ENCODE peak calls at places on chromosomes 13 and 19, in nine cellular contexts. F is ascending aorta, R is mesenchymal stem cell, I is MG63, X is mucosa of descending colon, V is keratinocyte, M is small intestine, H is H1, L is dorsolateral prefrontal cortex. Y is an unnamed sample.

GRCh38 chr19:50696065-50696425 is 23.6 kb downstream of the SHANK1 start:
- DNase-seq in L (no peak), M (no peak), I (no peak), R (no peak), V (no peak), X (no peak), F (no peak), H (no peak), Y (no peak)

GRCh38 chr19:58544591-58545285 is 874 bp downstream of the TRIM28 start:
- DNase-seq in L (peak; percentile 63), R (peak; percentile 56), M (peak; percentile 50), X (no peak), V (no peak), I (no peak), H (no peak), F (no peak), Y (no peak)

GRCh38 chr13:50629497-50629896 is 214.0 kb downstream of the DLEU7 start:
- DNase-seq in I (no peak), V (no peak), X (no peak), R (peak; percentile 67), H (no peak), F (no peak), L (no peak), M (no peak), Y (no peak)

GRCh38 chr19:8610041-8610927 is at the start of gene ADAMTS10:
- DNase-seq in L (no peak), R (no peak), M (no peak), F (peak; percentile 79), V (no peak), H (no peak), I (peak; percentile 86), X (no peak), Y (no peak)

GRCh38 chr13:37475151-37475550 is 123.4 kb downstream of the POSTN start:
- DNase-seq in L (no peak), X (no peak), M (no peak), R (peak; percentile 51), F (no peak), I (no peak), V (no peak), H (no peak), Y (no peak)

GRCh38 chr19:4933528-4933927 is 24.2 kb downstream of the UHRF1 start:
- DNase-seq in L (no peak), R (no peak), F (no peak), X (no peak), H (no peak), V (no peak), M (peak; percentile 84), I (no peak), Y (no peak)

GRCh38 chr19:2394054-2394668 is 33.2 kb downstream of the TIMM13 start:
- DNase-seq in F (no peak), M (peak; percentile 33), I (no peak), H (no peak), X (no peak), L (no peak), R (no peak), V (no peak), Y (no peak)

GRCh38 chr19:21569497-21569870 is 64.1 kb downstream of the ZNF429 start:
- DNase-seq in V (no peak), L (peak; percentile 65), M (no peak), R (no peak), H (no peak), I (no peak), X (peak; percentile 80), F (peak; percentile 65), Y (no peak)

GRCh38 chr19:38387550-38388309 is at the start of gene GGN:
- DNase-seq in X (peak; percentile 92), V (peak; percentile 96), M (peak; percentile 93), F (peak; percentile 95), I (peak; percentile 88), H (peak; percentile 95), R (peak; percentile 98), L (peak; percentile 89), Y (peak; percentile 94)

GRCh38 chr19:38388310-38389100 is at the start of gene SPRED3:
- DNase-seq in L (peak; percentile 71), R (no peak), X (no peak), I (peak; percentile 57), H (no peak), F (no peak), M (no peak), V (no peak), Y (no peak)

GRCh38 chr19:38385804-38386257 is 2.0 kb downstream of the GGN start:
- DNase-seq in I (no peak), X (no peak), L (no peak), M (no peak), R (no peak), V (no peak), H (no peak), F (no peak), Y (no peak)

GRCh38 chr19:38386300-38386967 is 1.4 kb downstream of the GGN start:
- DNase-seq in F (no peak), R (no peak), M (no peak), L (no peak), I (no peak), X (no peak), V (no peak), H (no peak), Y (no peak)

DNA sequence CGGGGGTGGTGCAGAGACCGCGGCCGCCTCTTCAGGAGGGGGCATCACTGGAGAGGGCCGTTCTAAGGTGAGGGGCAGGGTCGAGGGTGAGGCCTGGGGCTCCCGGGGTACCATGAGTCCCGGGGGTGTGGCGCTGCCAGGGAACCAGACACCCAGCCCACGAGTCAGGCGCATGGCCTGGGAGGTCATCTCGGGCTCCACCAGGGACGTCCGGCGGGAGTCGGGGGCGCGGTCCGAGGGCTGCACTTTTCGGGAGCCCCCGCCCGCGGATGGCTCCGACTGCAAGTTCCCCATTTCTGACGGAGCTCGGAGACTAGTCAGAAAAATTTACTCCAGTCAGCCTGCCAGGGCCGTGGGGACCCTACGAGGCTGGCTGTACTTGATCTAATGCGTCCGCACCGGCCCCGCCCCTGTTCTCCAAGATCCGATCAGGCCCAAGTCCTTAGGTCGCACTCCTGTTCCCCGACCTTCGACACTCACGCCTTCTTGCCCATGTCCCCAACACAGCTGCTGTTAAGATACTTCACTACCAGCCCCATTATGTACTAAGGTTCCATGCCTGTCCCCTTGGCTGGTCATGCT is 775 bp downstream of the GGN start:
- DNase-seq in R (no peak), I (no peak), V (no peak), M (peak; percentile 92), X (peak; percentile 54), L (no peak), H (no peak), F (no peak), Y (no peak)
- H3K4me3 ChIP-seq in R (peak overlapping the region; percentile 85), I (peak overlapping the region; percentile 63), V (peak overlapping the region; percentile 66), M (peak overlapping the region; percentile 64), X (no peak overlapping the region), L (peak overlapping the region; percentile 66), H (peak overlapping the region; percentile 95), F (peak overlapping the region; percentile 94), Y (peak overlapping the region; percentile 57)

DNA sequence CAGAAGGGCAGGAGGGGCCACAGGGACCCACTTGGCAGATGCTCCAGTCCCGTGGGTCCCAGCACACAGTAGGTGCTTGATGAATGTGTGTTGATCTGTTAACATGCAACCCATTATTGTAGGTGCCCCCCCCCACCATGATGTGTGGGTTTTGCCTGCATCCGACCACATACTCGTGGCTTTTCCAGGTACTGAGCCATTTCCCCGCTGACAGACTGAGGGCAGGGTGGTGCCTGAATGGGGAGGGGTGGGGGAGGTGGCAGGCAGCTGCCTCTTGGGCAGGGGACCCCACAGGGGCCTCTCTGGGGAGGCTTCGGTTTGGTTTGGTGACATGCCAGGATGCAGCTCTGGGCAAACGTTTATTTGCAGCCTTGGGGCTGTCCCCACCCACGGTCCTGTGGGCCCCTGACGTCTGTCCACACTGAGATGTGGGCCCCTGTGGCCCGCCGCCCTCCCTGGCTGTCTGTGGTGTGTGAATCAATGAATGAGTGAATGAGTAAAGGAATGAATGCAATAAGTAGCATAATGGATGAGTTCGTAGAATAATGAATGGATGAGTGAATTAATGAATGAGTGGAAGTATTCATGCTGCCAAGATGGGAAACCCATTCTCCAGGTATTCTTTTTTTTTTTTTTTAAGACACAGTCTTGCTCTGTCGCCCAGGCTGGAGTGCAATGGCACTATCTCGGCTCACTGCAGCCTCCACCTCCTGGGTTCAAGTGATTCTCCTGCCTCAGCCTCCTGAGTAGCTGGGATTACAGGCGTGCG is 9.0 kb upstream of the JUND start:
- DNase-seq in L (no peak), V (no peak), F (peak; percentile 79), H (no peak), X (peak; percentile 70), I (no peak), R (no peak), M (peak; percentile 58), Y (no peak)
- H3K4me3 ChIP-seq in L (no peak overlapping the region), V (no peak overlapping the region), F (no peak overlapping the region), H (no peak overlapping the region), X (no peak overlapping the region), I (no peak overlapping the region), R (no peak overlapping the region), M (no peak overlapping the region), Y (no peak overlapping the region)

DNA sequence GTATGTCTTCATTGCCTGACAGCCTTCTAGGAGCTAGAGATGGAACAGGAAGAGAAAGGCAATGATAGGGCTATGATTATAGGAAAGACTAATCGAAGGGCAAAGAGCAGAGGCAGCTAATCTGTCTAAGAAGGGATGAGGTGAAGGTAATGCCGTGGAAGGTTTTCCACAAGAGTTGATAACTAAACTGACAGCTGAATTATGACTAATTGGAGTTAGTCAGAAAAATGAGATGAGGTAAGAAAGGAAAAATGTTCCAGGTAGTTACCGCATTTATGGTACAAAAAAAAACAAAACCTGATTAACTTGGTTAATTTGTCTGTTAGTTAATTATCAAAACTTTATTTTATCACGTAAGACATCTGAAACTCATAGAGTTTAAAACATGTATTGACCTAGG is 260.3 kb downstream of the SLITRK6 start:
- DNase-seq in M (no peak), X (no peak), I (no peak), R (no peak), L (no peak), V (peak; percentile 5), F (no peak), H (no peak), Y (no peak)
- H3K4me3 ChIP-seq in M (no peak overlapping the region), X (no peak overlapping the region), I (no peak overlapping the region), R (no peak overlapping the region), L (no peak overlapping the region), V (no peak overlapping the region), F (no peak overlapping the region), H (no peak overlapping the region), Y (no peak overlapping the region)

GRCh38 chr13:36297600-36298338 is at the start of gene CCDC169:
- DNase-seq in H (peak; percentile 83), F (peak; percentile 78), X (peak; percentile 70), R (peak; percentile 79), I (peak; percentile 81), M (peak; percentile 61), V (no peak), L (peak; percentile 84), Y (peak; percentile 80)

GRCh38 chr13:36298535-36299068 is 988 bp upstream of the CCDC169 start:
- DNase-seq in V (no peak), L (no peak), X (no peak), R (peak; percentile 11), I (no peak), M (no peak), F (no peak), H (peak; percentile 64), Y (peak; percentile 61)

GRCh38 chr13:36293497-36293896 is 4.1 kb downstream of the CCDC169 start:
- DNase-seq in I (no peak), F (no peak), M (no peak), R (no peak), H (no peak), X (no peak), V (no peak), L (no peak), Y (no peak)

GRCh38 chr13:36294061-36294460 is 3.6 kb downstream of the CCDC169 start:
- DNase-seq in F (no peak), H (no peak), X (no peak), R (no peak), I (no peak), L (no peak), M (no peak), V (no peak), Y (no peak)

DNA sequence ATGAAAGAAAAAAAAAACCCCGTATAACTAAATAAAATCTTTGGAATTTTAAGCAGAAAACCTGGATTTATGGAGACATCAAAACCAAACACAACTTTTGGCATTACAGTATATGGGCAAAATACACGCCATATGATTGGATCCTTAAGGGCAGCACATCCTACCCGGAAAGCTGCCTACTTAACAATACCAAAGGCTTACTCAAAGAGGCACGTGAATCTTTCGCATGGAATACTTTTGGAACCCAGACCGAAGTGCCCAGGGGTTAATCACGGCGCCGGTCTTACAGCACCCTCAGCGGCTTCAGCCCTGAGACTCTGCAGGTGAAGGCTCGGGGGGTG is 385 bp downstream of the CCDC169 start:
- DNase-seq in M (peak; percentile 4), F (no peak), H (no peak), X (no peak), V (no peak), I (no peak), L (no peak), R (peak; percentile 58), Y (no peak)
- H3K4me3 ChIP-seq in M (peak overlapping the region; percentile 42), F (peak overlapping the region; percentile 67), H (peak overlapping the region; percentile 72), X (no peak overlapping the region), V (peak overlapping the region; percentile 86), I (peak overlapping the region; percentile 52), L (peak overlapping the region; percentile 77), R (peak overlapping the region; percentile 93), Y (peak overlapping the region; percentile 40)